ENCODE peak calls at places on chromosomes 7 and 10, in five cellular contexts. H is T-cell; V is thoracic aorta; B is AG08396; L is activated T-cell treated with anti-CD3 and anti-CD28 coated beads, Interleukin-2, amount 50 U/mL, for 48 hours. S is an unnamed sample.

GRCh38 chr7:22452142-22452763 is 47.7 kb downstream of the STEAP1B start:
- DNase-seq in V (no peak), B (peak), H (no peak), L (peak), S (peak)

GRCh38 chr10:109647627-109648026 is 275.7 kb downstream of the XPNPEP1 start:
- DNase-seq in B (no peak), L (no peak), V (no peak), H (no peak), S (no peak)

GRCh38 chr7:108226723-108227359 is 96.7 kb upstream of the LAMB4 start:
- DNase-seq in B (no peak), V (no peak), H (no peak), L (no peak), S (no peak)

GRCh38 chr7:34064511-34065158 is 159.3 kb downstream of the BMPER start:
- DNase-seq in V (no peak), L (no peak), B (no peak), H (no peak), S (no peak)

GRCh38 chr10:3783721-3784432 is 1.1 kb downstream of the KLF6 start:
- DNase-seq in B (peak), L (peak), V (no peak), H (no peak), S (no peak)

GRCh38 chr7:914521-915194 is 38.3 kb downstream of the GET4 start:
- DNase-seq in H (no peak), L (no peak), B (no peak), V (no peak), S (no peak)

GRCh38 chr7:47846117-47846836 is 102.0 kb downstream of the PKD1L1 start:
- DNase-seq in B (peak), H (no peak), L (no peak), V (no peak), S (no peak)

GRCh38 chr7:107715531-107715930 is 28.4 kb upstream of the CBLL1 start:
- DNase-seq in V (no peak), B (peak), L (no peak), H (no peak), S (no peak)

GRCh38 chr7:115178831-115179230 is 256.9 kb downstream of the MDFIC start:
- DNase-seq in L (no peak), V (no peak), B (no peak), H (no peak), S (no peak)

GRCh38 chr10:37572206-37572605 is 285.2 kb downstream of the ZNF248 start:
- DNase-seq in L (no peak), H (no peak), B (no peak), V (no peak), S (no peak)

GRCh38 chr10:53315709-53316108 is 543.1 kb upstream of the MBL2 start:
- DNase-seq in V (no peak), H (no peak), B (no peak), L (no peak), S (no peak)

GRCh38 chr10:61271127-61271780 is 181.9 kb downstream of the TMEM26 start:
- DNase-seq in V (no peak), H (no peak), L (no peak), B (peak), S (no peak)

GRCh38 chr10:77582710-77583115 is 54.9 kb downstream of the KCNMA1 start:
- DNase-seq in B (peak), L (peak), V (no peak), H (no peak), S (no peak)

GRCh38 chr10:69807122-69807521 is 5.4 kb downstream of the COL13A1 start:
- DNase-seq in B (peak), H (no peak), V (no peak), L (no peak), S (no peak)

GRCh38 chr10:44282606-44283300 is 102.1 kb downstream of the CXCL12 start:
- DNase-seq in V (no peak), L (no peak), H (no peak), B (no peak), S (no peak)

GRCh38 chr7:158316466-158317031 is 271.1 kb downstream of the PTPRN2 start:
- DNase-seq in H (no peak), B (no peak), L (no peak), V (no peak), S (no peak)

GRCh38 chr10:104028146-104028545 is 57.5 kb downstream of the COL17A1 start:
- DNase-seq in B (no peak), V (no peak), L (peak), H (no peak), S (no peak)

GRCh38 chr10:114384601-114385000 is 19.7 kb downstream of the AFAP1L2 start:
- DNase-seq in H (no peak), L (no peak), V (no peak), B (no peak), S (no peak)

GRCh38 chr7:20236043-20236442 is 18.9 kb upstream of the MACC1 start:
- DNase-seq in B (no peak), V (no peak), H (no peak), L (no peak), S (no peak)

GRCh38 chr10:37975407-37975991 is 948 bp downstream of the ZNF25 start:
- DNase-seq in B (peak), V (no peak), L (peak), H (no peak), S (no peak)

GRCh38 chr10:132926070-132926469 is 16.3 kb downstream of the CFAP46 start:
- DNase-seq in L (no peak), B (no peak), H (no peak), V (no peak), S (no peak)

GRCh38 chr10:52771534-52772455 is 789 bp downstream of the MBL2 start:
- DNase-seq in L (no peak), B (no peak), H (no peak), V (no peak), S (no peak)

GRCh38 chr10:121734517-121735137 is 136.4 kb upstream of the FGFR2 start:
- DNase-seq in H (no peak), B (peak), V (no peak), L (peak), S (no peak)

GRCh38 chr10:132535065-132535651 is 2.4 kb upstream of the INPP5A start:
- DNase-seq in H (no peak), V (peak), B (no peak), L (no peak), S (no peak)

GRCh38 chr10:36872702-36873393 is 252.6 kb upstream of the ANKRD30A start:
- DNase-seq in B (no peak), H (no peak), V (no peak), L (no peak), S (no peak)

GRCh38 chr10:93379366-93380042 is 102.6 kb downstream of the MYOF start:
- DNase-seq in B (peak), V (no peak), L (peak), H (no peak), S (no peak)